ENCODE peak calls at places on chromosomes 2 and 18, in five cellular contexts. K is GM23248, X is K562, V is H9, Q is neuronal stem cell. B is an unnamed sample.

GRCh38 chr2:214630402-214631035 is 179.0 kb downstream of the BARD1 start:
- DNase-seq in K (peak; percentile 74), X (no peak), V (no peak), Q (no peak), B (no peak)

GRCh38 chr18:37684590-37684989 is 119.0 kb upstream of the CELF4 start:
- DNase-seq in K (no peak), X (no peak), V (peak; percentile 33), Q (no peak), B (no peak)

GRCh38 chr2:238286987-238287386 is 1.4 kb downstream of the PER2 start:
- DNase-seq in K (peak; percentile 52), X (no peak), V (no peak), Q (no peak), B (no peak)

GRCh38 chr2:25310965-25311865 is 30.5 kb downstream of the DNMT3A start:
- DNase-seq in K (no peak), X (no peak), V (peak; percentile 86), Q (no peak), B (peak; percentile 90)

GRCh38 chr2:213150315-213150951 is 979 bp downstream of the IKZF2 start:
- DNase-seq in K (peak; percentile 53), X (no peak), V (peak; percentile 48), Q (peak; percentile 27), B (peak; percentile 55)

GRCh38 chr2:235827585-235827992 is 333.7 kb downstream of the AGAP1 start:
- DNase-seq in K (peak; percentile 54), X (no peak), V (no peak), Q (no peak), B (peak; percentile 87)

GRCh38 chr2:37507703-37508102 is 163.3 kb downstream of the QPCT start:
- DNase-seq in K (no peak), X (no peak), V (no peak), Q (no peak), B (no peak)

GRCh38 chr2:207768168-207768890 is 1.4 kb downstream of the FZD5 start:
- DNase-seq in K (peak; percentile 63), X (no peak), V (peak; percentile 42), Q (peak; percentile 44), B (peak; percentile 60)

GRCh38 chr18:9726175-9726574 is 18.1 kb downstream of the RAB31 start:
- DNase-seq in K (no peak), X (no peak), V (no peak), Q (no peak), B (no peak)

GRCh38 chr2:149068996-149069888 is 30.7 kb downstream of the LYPD6B start:
- DNase-seq in K (peak; percentile 90), X (no peak), V (no peak), Q (no peak), B (peak; percentile 98)

GRCh38 chr2:105438104-105438929 is 39.5 kb upstream of the FHL2 start:
- DNase-seq in K (no peak), X (peak; percentile 58), V (no peak), Q (no peak), B (no peak)

GRCh38 chr18:77013777-77014525 is 118.6 kb downstream of the MBP start:
- DNase-seq in K (no peak), X (no peak), V (no peak), Q (no peak), B (no peak)

GRCh38 chr2:186064507-186064906 is 325.9 kb downstream of the FSIP2 start:
- DNase-seq in K (no peak), X (no peak), V (no peak), Q (no peak), B (no peak)

GRCh38 chr18:61888622-61889021 is 4.2 kb downstream of the RNF152 start:
- DNase-seq in K (no peak), X (no peak), V (no peak), Q (no peak), B (no peak)

GRCh38 chr18:48222118-48222517 is 187.1 kb downstream of the ZBTB7C start:
- DNase-seq in K (peak; percentile 58), X (no peak), V (no peak), Q (no peak), B (peak; percentile 23)

GRCh38 chr2:178530128-178530527 is 49.9 kb downstream of the PLEKHA3 start:
- DNase-seq in K (no peak), X (no peak), V (no peak), Q (no peak), B (no peak)

GRCh38 chr2:11389551-11390528 is 45.4 kb upstream of the ROCK2 start:
- DNase-seq in K (peak; percentile 5), X (no peak), V (no peak), Q (no peak), B (no peak)

GRCh38 chr2:101277111-101277510 is 24.4 kb downstream of the CNOT11 start:
- DNase-seq in K (peak; percentile 28), X (no peak), V (no peak), Q (no peak), B (no peak)

GRCh38 chr2:134135793-134136192 is 118.1 kb upstream of the MGAT5 start:
- DNase-seq in K (no peak), X (no peak), V (no peak), Q (no peak), B (no peak)

GRCh38 chr2:44751754-44752479 is 189.6 kb upstream of the SIX3 start:
- DNase-seq in K (no peak), X (peak; percentile 24), V (peak; percentile 66), Q (no peak), B (no peak)

GRCh38 chr2:100776445-100776844 is 43.5 kb upstream of the NPAS2 start:
- DNase-seq in K (no peak), X (no peak), V (no peak), Q (no peak), B (no peak)

GRCh38 chr2:221443631-221444030 is 128.5 kb downstream of the EPHA4 start:
- DNase-seq in K (peak; percentile 34), X (no peak), V (no peak), Q (no peak), B (no peak)

GRCh38 chr2:54013996-54014395 is 43.2 kb upstream of the PSME4 start:
- DNase-seq in K (no peak), X (no peak), V (no peak), Q (no peak), B (no peak)

GRCh38 chr2:144748443-144748842 is 228.5 kb upstream of the ZEB2 start:
- DNase-seq in K (no peak), X (no peak), V (no peak), Q (no peak), B (no peak)

GRCh38 chr2:226898121-226898520 is 62.3 kb downstream of the RHBDD1 start:
- DNase-seq in K (no peak), X (no peak), V (no peak), Q (no peak), B (no peak)

GRCh38 chr18:10032331-10032979 is 118.6 kb downstream of the VAPA start:
- DNase-seq in K (no peak), X (no peak), V (peak; percentile 79), Q (peak; percentile 36), B (no peak)

GRCh38 chr2:77512521-77512920 is 9.7 kb downstream of the LRRTM4 start:
- DNase-seq in K (no peak), X (no peak), V (no peak), Q (no peak), B (no peak)

GRCh38 chr2:166173263-166173662 is 45.4 kb upstream of the SCN1A start:
- DNase-seq in K (no peak), X (no peak), V (no peak), Q (no peak), B (no peak)

GRCh38 chr2:66523990-66524389 is 89.1 kb downstream of the MEIS1 start:
- DNase-seq in K (no peak), X (no peak), V (no peak), Q (no peak), B (no peak)

GRCh38 chr2:85682378-85682777 is 11.8 kb upstream of the GNLY start:
- DNase-seq in K (peak; percentile 72), X (no peak), V (no peak), Q (no peak), B (no peak)

GRCh38 chr2:96549967-96550786 is 13.6 kb downstream of the ARID5A start:
- DNase-seq in K (peak; percentile 20), X (peak; percentile 79), V (peak; percentile 90), Q (peak; percentile 26), B (peak; percentile 65)

GRCh38 chr2:43539436-43539835 is 56.4 kb downstream of the THADA start:
- DNase-seq in K (peak; percentile 66), X (no peak), V (no peak), Q (no peak), B (no peak)

GRCh38 chr2:43541165-43541564 is 54.7 kb downstream of the THADA start:
- DNase-seq in K (peak; percentile 61), X (no peak), V (no peak), Q (no peak), B (no peak)

GRCh38 chr2:43538034-43538670 is 57.7 kb downstream of the THADA start:
- DNase-seq in K (peak; percentile 29), X (no peak), V (no peak), Q (no peak), B (no peak)

GRCh38 chr2:43539991-43540860 is 55.6 kb downstream of the THADA start:
- DNase-seq in K (peak; percentile 98), X (no peak), V (no peak), Q (no peak), B (no peak)

DNA sequence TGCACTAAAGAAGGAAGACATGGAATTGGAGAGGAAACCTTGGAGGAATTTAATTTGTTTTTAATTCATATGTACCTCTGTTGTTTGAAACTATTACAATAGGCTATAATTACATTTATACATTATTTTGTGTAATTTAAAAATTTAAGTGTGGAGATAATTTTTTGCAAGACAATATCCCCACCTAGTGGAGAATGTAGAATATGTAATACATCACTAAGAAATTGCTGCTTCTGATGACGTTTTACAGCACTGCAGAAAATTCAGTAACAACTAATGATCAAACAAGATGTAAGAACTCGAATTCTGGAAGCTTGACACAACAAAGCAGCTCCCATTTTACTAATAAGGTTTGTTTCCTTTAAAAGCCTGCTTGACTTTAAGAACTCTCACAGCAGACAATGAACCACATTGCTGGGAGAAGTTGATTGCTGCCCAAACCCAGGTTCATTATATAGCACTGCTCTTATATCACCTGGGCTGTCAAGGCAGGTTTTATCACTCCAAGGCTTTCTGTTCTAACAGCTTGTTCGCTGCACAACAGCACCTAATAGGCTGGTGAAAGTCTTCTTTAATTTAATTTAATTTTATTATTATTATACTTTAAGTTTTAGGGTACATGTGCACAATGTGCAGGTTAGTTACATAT is 53.4 kb downstream of the THADA start:
- DNase-seq in K (peak; percentile 77), X (peak; percentile 29), V (no peak), Q (no peak), B (peak; percentile 56)
- H2AFZ ChIP-seq in K (no peak overlapping the region), X (no peak overlapping the region), V (no peak overlapping the region), Q (no peak overlapping the region), B (no peak overlapping the region)

DNA sequence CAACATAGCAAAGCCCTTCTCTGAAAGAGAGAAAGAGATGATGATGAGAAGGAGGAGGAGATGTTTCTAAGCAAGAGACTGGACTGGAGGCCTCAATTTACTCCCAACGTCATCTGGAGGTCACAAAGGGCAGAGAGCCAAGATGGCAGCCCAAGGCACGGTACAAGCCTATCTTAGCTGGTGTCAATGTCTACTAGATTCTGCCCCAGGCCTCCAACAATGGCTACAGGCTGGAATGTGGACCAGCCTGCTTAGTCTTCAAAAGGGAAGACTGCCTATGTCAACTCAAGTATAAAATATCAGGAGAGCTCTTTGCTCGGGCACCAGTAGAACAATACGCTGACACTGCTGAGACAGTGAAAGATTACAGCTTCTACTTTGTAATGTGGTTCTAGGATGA is 6.7 kb upstream of the SLC4A5 start:
- DNase-seq in K (no peak), X (no peak), V (no peak), Q (no peak), B (no peak)
- H2AFZ ChIP-seq in K (no peak overlapping the region), X (no peak overlapping the region), V (no peak overlapping the region), Q (no peak overlapping the region), B (no peak overlapping the region)

GRCh38 chr2:46805401-46805951 is 110.1 kb downstream of the MCFD2 start:
- DNase-seq in K (no peak), X (no peak), V (no peak), Q (no peak), B (no peak)
- H2AFZ ChIP-seq in K (no peak overlapping the region), X (no peak overlapping the region), V (no peak overlapping the region), Q (no peak overlapping the region), B (no peak overlapping the region)

GRCh38 chr2:233486778-233487552 is 79.6 kb downstream of the USP40 start:
- DNase-seq in K (peak; percentile 78), X (no peak), V (no peak), Q (no peak), B (peak; percentile 100)
- H2AFZ ChIP-seq in K (no peak overlapping the region), X (no peak overlapping the region), V (no peak overlapping the region), Q (no peak overlapping the region), B (no peak overlapping the region)